ENCODE peak calls at places on chromosome 15, in four cellular contexts. X is cardiac fibroblast, P is AG04450, E is omental fat pad. Q is an unnamed sample.

GRCh38 chr15:94453227-94453626 is 221.9 kb downstream of the MCTP2 start:
- DNase-seq in P (no peak), E (no peak), X (no peak), Q (no peak)

GRCh38 chr15:81014446-81015093 is 13.8 kb downstream of the TLNRD1 start:
- DNase-seq in P (no peak), E (no peak), X (peak), Q (no peak)

GRCh38 chr15:90037510-90037860 is 36.4 kb downstream of the ZNF710 start:
- DNase-seq in P (peak), E (no peak), X (peak), Q (no peak)

GRCh38 chr15:72502220-72502809 is 28.2 kb downstream of the ARIH1 start:
- DNase-seq in E (no peak), X (no peak), P (no peak), Q (no peak)

GRCh38 chr15:40582726-40583246 is 11.3 kb upstream of the KNL1 start:
- DNase-seq in P (no peak), X (peak), E (no peak), Q (no peak)

GRCh38 chr15:34341922-34342736 is 807 bp downstream of the NOP10 start:
- DNase-seq in P (no peak), E (no peak), X (peak), Q (no peak)

GRCh38 chr15:55526559-55527036 is 18.6 kb upstream of the DNAAF4 start:
- DNase-seq in X (peak), P (peak), E (no peak), Q (no peak)

GRCh38 chr15:82778755-82779154 is 27.1 kb downstream of the FSD2 start:
- DNase-seq in X (no peak), P (no peak), E (no peak), Q (no peak)

GRCh38 chr15:88905576-88905975 is 7.6 kb downstream of the MFGE8 start:
- DNase-seq in P (no peak), E (no peak), X (no peak), Q (no peak)

GRCh38 chr15:77798151-77798550 is 165.4 kb upstream of the LINGO1 start:
- DNase-seq in E (no peak), X (no peak), P (no peak), Q (no peak)

GRCh38 chr15:85999658-86000057 is 80.0 kb upstream of the AGBL1 start:
- DNase-seq in P (no peak), X (no peak), E (no peak), Q (no peak)

GRCh38 chr15:85997618-85998017 is 82.1 kb upstream of the AGBL1 start:
- DNase-seq in X (no peak), E (no peak), P (no peak), Q (no peak)

GRCh38 chr15:86004061-86004460 is 75.6 kb upstream of the AGBL1 start:
- DNase-seq in P (no peak), E (no peak), X (no peak), Q (no peak)

GRCh38 chr15:86002444-86002843 is 77.2 kb upstream of the AGBL1 start:
- DNase-seq in X (no peak), P (no peak), E (no peak), Q (peak)

DNA sequence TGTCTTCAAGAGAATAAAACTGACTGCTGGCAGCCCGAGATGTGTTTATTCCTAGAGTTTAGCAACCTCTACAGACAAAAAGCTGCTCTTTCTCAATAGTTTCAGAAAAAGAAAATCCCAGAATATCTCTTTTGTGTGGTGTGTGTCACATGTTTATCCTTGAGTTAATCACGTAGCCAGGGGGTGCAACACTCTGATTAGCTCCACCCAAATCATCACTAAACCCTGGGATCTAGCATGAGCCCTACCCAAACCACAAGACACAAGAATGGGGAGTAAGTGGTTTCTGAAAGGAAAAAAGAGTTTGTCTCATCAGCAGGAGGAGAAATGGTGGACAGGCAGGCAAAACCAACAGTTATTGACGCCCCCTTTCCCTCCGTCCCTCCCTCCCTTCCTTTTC is 78.5 kb upstream of the AGBL1 start:
- DNase-seq in E (no peak), P (no peak), X (no peak), Q (no peak)
- TF ChIP-seq CTCF in E (no peak), P (no peak), X (no peak), Q (no peak)

GRCh38 chr15:70121656-70122297 is 24.1 kb upstream of the TLE3 start:
- DNase-seq in E (peak), P (peak), X (peak), Q (no peak)
- TF ChIP-seq CTCF in E (no peak), P (peak), X (peak), Q (no peak)

GRCh38 chr15:57034613-57035012 is 116.2 kb downstream of the TCF12 start:
- DNase-seq in P (no peak), X (no peak), E (no peak), Q (no peak)

GRCh38 chr15:57033715-57034439 is 115.4 kb downstream of the TCF12 start:
- DNase-seq in E (no peak), P (no peak), X (no peak), Q (no peak)

GRCh38 chr15:57037548-57037947 is 119.1 kb downstream of the TCF12 start:
- DNase-seq in E (no peak), P (no peak), X (no peak), Q (no peak)

GRCh38 chr15:57036352-57036751 is 117.9 kb downstream of the TCF12 start:
- DNase-seq in P (no peak), X (no peak), E (no peak), Q (no peak)

DNA sequence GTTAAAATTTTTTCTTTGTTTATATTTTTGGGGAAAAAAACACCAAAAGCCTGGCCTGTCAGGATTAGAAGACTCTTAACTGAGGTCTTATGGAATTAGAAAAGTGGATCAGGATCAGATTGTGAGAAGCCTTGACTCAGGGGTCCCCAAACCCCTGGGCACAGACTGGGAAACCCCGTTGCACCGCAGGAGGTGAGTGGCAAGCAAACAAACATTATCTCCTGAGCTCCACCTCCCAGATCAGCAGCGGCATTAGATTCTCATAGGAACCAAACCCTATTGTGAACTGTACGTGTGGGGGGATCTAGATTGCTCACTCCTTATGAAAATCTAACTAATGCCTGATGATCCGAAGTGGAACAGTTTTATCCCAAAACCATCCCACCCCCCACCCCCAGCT is 117.2 kb downstream of the TCF12 start:
- DNase-seq in E (no peak), X (no peak), P (no peak), Q (no peak)
- TF ChIP-seq CTCF in E (no peak), X (no peak), P (no peak), Q (no peak)

DNA sequence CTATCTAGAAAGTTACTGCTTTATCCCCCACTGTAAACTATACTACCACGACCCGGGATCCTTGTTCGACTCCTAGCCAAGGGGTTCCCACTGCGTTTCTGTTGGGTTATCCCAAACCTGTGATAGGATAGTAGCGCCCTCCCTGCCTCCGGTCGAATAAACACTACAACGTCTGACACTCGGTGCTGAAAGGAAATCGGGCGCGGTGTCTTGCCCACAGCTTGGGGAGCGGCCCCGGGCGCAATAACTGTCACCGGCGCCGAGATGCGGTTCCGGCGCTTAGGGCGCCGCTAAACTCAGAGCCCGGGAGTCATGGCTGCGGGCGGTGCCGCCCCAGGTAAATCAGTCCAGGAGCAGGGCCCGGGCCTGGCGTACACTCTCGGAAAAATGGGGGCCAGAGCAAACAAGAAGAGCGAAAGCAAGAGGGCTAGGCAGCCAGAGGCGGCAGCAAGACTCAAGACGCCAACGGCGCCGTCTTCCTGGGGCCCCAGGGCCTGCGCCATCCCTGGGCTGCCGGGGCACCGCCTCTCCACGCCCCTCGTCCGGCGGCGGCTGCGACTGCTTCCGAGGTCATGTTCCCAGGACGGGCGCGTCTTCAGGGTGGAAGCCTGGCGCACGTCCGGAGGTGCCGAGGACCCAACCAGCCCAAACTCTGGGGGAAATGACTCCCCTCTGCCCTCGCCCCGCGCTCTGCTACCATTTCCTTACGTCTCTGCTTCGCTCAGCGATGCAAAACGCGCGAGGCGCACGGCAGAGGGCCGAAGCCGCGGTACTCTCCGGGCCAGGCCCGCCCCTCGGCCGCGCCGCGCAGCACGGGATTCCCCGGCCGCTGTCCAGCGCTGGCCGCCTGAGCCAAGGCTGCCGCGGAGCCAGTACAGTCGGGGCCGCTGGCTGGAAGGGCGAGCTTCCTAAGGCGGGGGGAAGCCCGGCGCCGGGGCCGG is at the start of gene DUT:
- DNase-seq in P (peak), X (peak), E (peak), Q (peak)
- TF ChIP-seq CTCF in P (peak), X (no peak), E (no peak), Q (peak)

Q was measured in D721Med.